ENCODE peak calls at places on chromosomes 16 and 17, in four cellular contexts. P is GM23338, N is HL-60, O is suprapubic skin. Q is an unnamed sample.

GRCh38 chr17:32281011-32281451 is 15.4 kb downstream of the RHBDL3 start:
- DNase-seq in P (peak; percentile 74), N (no peak), O (no peak), Q (no peak)

GRCh38 chr16:3023669-3024478 is at the start of the genes HCFC1R1 and THOC6:
- DNase-seq in P (peak; percentile 100), N (peak; percentile 97), O (peak; percentile 98), Q (no peak)

GRCh38 chr16:10613771-10614485 is 33.5 kb upstream of the EMP2 start:
- DNase-seq in P (no peak), N (no peak), O (no peak), Q (no peak)

GRCh38 chr17:72534265-72534664 is 413.4 kb downstream of the SOX9 start:
- DNase-seq in P (no peak), N (no peak), O (no peak), Q (no peak)

GRCh38 chr17:81711814-81712467 is at the start of gene SLC25A10:
- DNase-seq in P (peak; percentile 84), N (peak; percentile 91), O (no peak), Q (no peak)

GRCh38 chr17:72614871-72615626 is 477.4 kb downstream of the SLC39A11 start:
- DNase-seq in P (peak; percentile 57), N (no peak), O (no peak), Q (no peak)

GRCh38 chr17:39972271-39972670 is 8.3 kb upstream of the PSMD3 start:
- DNase-seq in P (no peak), N (no peak), O (no peak), Q (no peak)

GRCh38 chr17:61720016-61720795 is 129.2 kb upstream of the NACA2 start:
- DNase-seq in P (no peak), N (no peak), O (no peak), Q (no peak)

GRCh38 chr17:1124896-1125774 is 54.6 kb downstream of the ABR start:
- DNase-seq in P (no peak), N (no peak), O (no peak), Q (no peak)

GRCh38 chr17:45227631-45228120 is 6.0 kb downstream of the FMNL1 start:
- DNase-seq in P (no peak), N (no peak), O (peak; percentile 60), Q (no peak)

GRCh38 chr17:45225051-45225700 is 3.5 kb downstream of the FMNL1 start:
- DNase-seq in P (no peak), N (peak; percentile 58), O (no peak), Q (no peak)

GRCh38 chr17:45227101-45227591 is 5.5 kb downstream of the FMNL1 start:
- DNase-seq in P (no peak), N (no peak), O (no peak), Q (no peak)

GRCh38 chr17:45225964-45226530 is 4.4 kb downstream of the FMNL1 start:
- DNase-seq in P (no peak), N (peak; percentile 98), O (no peak), Q (no peak)

DNA sequence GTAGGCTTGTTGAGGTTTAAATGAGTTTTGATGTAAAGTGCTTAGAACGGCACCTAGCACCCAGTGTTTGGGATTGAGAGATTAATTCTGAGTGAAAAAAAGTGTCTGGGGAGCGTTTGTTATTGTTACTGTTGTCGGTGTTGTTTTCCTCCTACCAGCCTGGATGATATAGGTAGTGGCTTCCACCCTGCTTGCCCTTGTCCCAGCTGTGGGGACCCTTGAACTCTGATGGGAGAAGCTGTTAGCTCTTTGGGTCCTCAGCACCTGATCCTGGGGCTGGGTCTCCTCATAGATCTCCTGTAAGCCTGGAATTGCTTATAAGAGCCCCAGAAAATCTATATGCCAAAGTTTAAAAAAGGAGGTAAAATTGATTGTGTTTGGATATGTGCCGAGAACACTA is 4.9 kb downstream of the FMNL1 start:
- DNase-seq in P (no peak), N (no peak), O (no peak), Q (no peak)
- H3K4me3 ChIP-seq in P (no peak overlapping the region), N (peak overlapping the region; percentile 35), O (peak overlapping the region; percentile 81), Q (peak overlapping the region; percentile 7)

GRCh38 chr17:47684535-47685193 is 9.3 kb upstream of the TBKBP1 start:
- DNase-seq in P (no peak), N (no peak), O (no peak), Q (no peak)

GRCh38 chr17:47685556-47686275 is 8.2 kb upstream of the TBKBP1 start:
- DNase-seq in P (no peak), N (no peak), O (no peak), Q (no peak)

GRCh38 chr17:47686276-47686635 is 7.7 kb upstream of the TBKBP1 start:
- DNase-seq in P (no peak), N (no peak), O (no peak), Q (no peak)

GRCh38 chr17:47682138-47682537 is 11.8 kb upstream of the TBKBP1 start:
- DNase-seq in P (no peak), N (no peak), O (no peak), Q (no peak)

DNA sequence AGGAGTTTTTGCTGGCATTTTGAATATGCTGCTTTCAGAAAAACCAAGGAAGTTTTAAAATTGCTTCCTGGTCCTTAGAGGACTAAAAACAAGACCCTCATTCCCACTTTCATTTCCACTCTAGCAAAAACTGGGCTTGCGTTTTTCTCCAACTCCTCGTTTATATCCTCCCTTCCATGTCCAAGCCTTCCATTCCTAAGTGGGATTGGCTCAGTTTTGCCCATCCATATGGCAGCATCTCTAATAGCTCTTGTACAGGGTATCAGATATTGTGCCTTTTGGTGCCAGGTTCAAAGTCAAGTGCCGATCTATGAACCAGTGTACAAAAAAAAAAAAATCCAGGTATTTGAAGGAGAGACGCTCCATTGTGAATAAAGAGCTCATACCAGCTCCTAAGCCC is 9.9 kb upstream of the TBKBP1 start:
- DNase-seq in P (no peak), N (no peak), O (no peak), Q (no peak)
- TF ChIP-seq POLR2AphosphoS5 in P (no peak), N (no peak), O (no peak), Q (no peak)

DNA sequence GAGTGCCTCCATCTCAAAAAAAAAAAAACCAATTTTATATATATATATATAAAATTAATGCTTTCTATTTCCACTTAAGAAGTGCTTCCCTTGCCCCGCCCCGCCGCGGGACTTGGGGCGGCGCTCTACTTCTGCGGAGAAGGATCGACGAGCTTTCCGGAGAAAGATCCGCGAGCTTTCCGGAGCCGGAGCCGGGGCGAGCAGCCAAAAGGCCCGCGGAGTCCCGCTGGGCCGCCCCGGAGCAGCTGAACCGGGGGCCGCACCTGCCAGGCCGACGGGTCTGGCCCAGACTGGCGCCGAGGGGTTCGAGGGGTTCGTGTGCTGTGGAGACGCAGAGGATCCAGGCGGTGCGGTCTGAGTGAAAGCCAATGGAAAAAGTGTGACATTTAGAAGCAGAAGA is 50.7 kb downstream of the TBC1D26 start:
- DNase-seq in P (peak; percentile 53), N (no peak), O (peak; percentile 68), Q (no peak)
- H3K4me3 ChIP-seq in P (no peak overlapping the region), N (no peak overlapping the region), O (peak overlapping the region; percentile 41), Q (peak overlapping the region; percentile 41)

DNA sequence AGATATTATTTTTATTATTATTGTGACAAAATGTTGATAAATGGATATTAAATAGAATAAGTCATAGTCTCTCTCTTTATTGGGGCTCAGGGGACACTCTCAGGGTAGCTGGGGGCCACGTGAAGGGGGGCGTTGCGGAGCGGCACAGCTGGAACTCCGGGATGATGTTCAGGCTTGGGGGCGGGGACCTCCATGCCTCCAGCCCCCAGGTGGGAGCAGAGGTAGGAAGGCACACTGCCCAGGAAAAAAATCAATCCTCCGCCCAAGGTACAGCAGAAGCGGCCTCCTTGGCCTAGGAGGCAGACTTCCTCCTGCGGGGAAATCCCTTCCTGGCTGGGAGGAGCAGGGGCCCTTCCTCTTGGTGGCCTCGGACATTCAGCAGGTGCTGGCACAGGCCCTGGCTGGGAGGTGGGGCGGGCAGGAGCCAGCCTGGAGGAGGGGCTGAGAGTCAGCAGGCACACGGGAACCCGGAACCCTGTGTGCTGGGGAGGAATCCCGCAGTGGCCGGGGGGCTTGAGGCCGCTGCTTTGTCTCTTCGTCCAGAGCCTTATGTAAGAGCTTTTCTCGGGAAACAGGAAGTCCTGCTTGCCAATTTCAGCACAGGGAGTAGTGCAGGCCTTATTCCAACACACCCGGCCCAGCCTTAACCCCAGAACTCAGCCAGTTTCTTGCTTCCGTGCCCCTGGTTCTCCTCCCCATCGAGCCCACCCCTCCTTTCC is 566 bp upstream of the TNFSF13 start:
- DNase-seq in P (peak; percentile 83), N (peak; percentile 84), O (peak; percentile 93), Q (no peak)
- TF ChIP-seq POLR2AphosphoS5 in P (peak; percentile 49), N (no peak), O (no peak), Q (peak; percentile 92)

GRCh38 chr16:9105189-9105588 is 13.7 kb downstream of the HAPSTR1 start:
- DNase-seq in P (no peak), N (no peak), O (no peak), Q (no peak)

GRCh38 chr16:9112844-9113186 is 21.4 kb downstream of the HAPSTR1 start:
- DNase-seq in P (no peak), N (no peak), O (no peak), Q (no peak)

GRCh38 chr16:9107025-9107970 is 15.9 kb downstream of the HAPSTR1 start:
- DNase-seq in P (no peak), N (no peak), O (no peak), Q (no peak)

GRCh38 chr16:9112166-9112843 is 20.9 kb downstream of the HAPSTR1 start:
- DNase-seq in P (no peak), N (no peak), O (no peak), Q (no peak)

DNA sequence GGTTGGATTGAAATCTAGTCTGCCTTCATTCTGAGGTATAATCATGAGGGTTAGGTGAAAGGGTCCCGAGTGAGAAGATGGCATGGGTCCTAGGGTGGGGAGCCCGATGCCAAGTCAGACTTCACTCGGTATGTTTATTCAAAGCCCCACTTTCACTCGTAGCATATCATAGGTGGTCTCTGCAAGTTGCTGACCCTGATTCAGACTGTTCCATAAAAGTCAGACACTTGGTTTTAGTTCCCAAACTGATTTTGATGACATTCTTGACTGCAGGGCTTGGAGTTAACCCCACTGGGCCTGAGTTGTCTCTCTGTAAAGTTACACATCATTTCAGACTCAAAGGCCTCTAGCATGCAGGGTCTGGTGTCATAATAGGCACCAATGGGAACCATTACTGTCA is 17.8 kb downstream of the HAPSTR1 start:
- DNase-seq in P (no peak), N (no peak), O (no peak), Q (no peak)
- H3K4me3 ChIP-seq in P (peak overlapping the region; percentile 1), N (no peak overlapping the region), O (no peak overlapping the region), Q (no peak overlapping the region)